ENCODE peak calls at places on chromosomes 3 and 15, in eight cellular contexts. B is AG04450, R is brain microvascular endothelial cell, V is GM20000, X is activated gamma-delta T cell treated with Interleukin-2 at 50 U/mL for 16 hours, C is amniotic stem cell, N is dermis blood vessel endothelial cell, T is Panc1. S is an unnamed sample.

GRCh38 chr3:51967384-51968174 is at the start of gene PCBP4:
- DNase-seq in T (no peak), B (no peak), R (no peak), V (peak; percentile 84), X (no peak), C (no peak), N (peak; percentile 50), S (no peak)

GRCh38 chr15:90665288-90666134 is 51.6 kb upstream of the BLM start:
- DNase-seq in N (peak; percentile 37), V (peak; percentile 81), C (no peak), R (peak; percentile 23), B (no peak), X (peak; percentile 26), T (no peak), S (peak; percentile 65)

GRCh38 chr3:45583021-45583851 is 11.3 kb upstream of the LIMD1 start:
- DNase-seq in T (no peak), B (no peak), N (no peak), X (no peak), V (no peak), C (no peak), R (no peak), S (no peak)

GRCh38 chr3:33141006-33141405 is 27.2 kb downstream of the CRTAP start:
- DNase-seq in V (no peak), X (no peak), R (no peak), B (no peak), T (no peak), N (no peak), C (no peak), S (no peak)

GRCh38 chr3:151875759-151876158 is 2.3 kb downstream of the SUCNR1 start:
- DNase-seq in R (no peak), C (no peak), T (no peak), X (no peak), V (peak; percentile 4), N (no peak), B (no peak), S (no peak)

GRCh38 chr3:55206000-55206399 is 278.1 kb upstream of the LRTM1 start:
- DNase-seq in C (no peak), N (no peak), T (no peak), X (no peak), V (no peak), R (no peak), B (no peak), S (no peak)

GRCh38 chr3:37545479-37545878 is 316.2 kb upstream of the CTDSPL start:
- DNase-seq in B (no peak), T (no peak), X (no peak), N (no peak), V (no peak), C (no peak), R (no peak), S (no peak)

GRCh38 chr3:81793410-81793809 is 32.0 kb upstream of the GBE1 start:
- DNase-seq in X (no peak), C (no peak), V (no peak), R (no peak), N (no peak), T (no peak), B (no peak), S (no peak)

S was measured in COR-L47.